ENCODE peak calls at places on chromosomes 4 and X, in seven cellular contexts. One of them, this sample, is unnamed.

GRCh38 chr4:114191496-114191895 is 212.0 kb upstream of the ARSJ start:
- DNase-seq in breast epithelium: no peak
- DNase-seq in progenitor cell of endocrine pancreas: no peak
- DNase-seq in neural crest cell: no peak
- DNase-seq in lung: no peak
- DNase-seq in psoas muscle: no peak
- DNase-seq in endothelial cell: no peak
- DNase-seq in this sample: no peak

GRCh38 chr4:76212851-76213414 is 691 bp downstream of the SCARB2 start:
- DNase-seq in progenitor cell of endocrine pancreas: no peak
- DNase-seq in breast epithelium: no peak
- DNase-seq in endothelial cell: no peak
- DNase-seq in psoas muscle: no peak
- DNase-seq in lung: no peak
- DNase-seq in neural crest cell: no peak
- DNase-seq in this sample: peak

GRCh38 chrX:40132751-40133150 is 35.0 kb upstream of the BCOR start:
- DNase-seq in progenitor cell of endocrine pancreas: no peak
- DNase-seq in breast epithelium: no peak
- DNase-seq in psoas muscle: peak
- DNase-seq in neural crest cell: no peak
- DNase-seq in lung: peak
- DNase-seq in endothelial cell: no peak
- DNase-seq in this sample: peak

GRCh38 chrX:117985241-117985640 is 131.4 kb downstream of the KLHL13 start:
- DNase-seq in neural crest cell: no peak
- DNase-seq in psoas muscle: no peak
- DNase-seq in progenitor cell of endocrine pancreas: no peak
- DNase-seq in breast epithelium: no peak
- DNase-seq in endothelial cell: peak
- DNase-seq in lung: no peak
- DNase-seq in this sample: peak

GRCh38 chr4:10160280-10160856 is 43.8 kb upstream of the WDR1 start:
- DNase-seq in lung: no peak
- DNase-seq in neural crest cell: no peak
- DNase-seq in breast epithelium: no peak
- DNase-seq in progenitor cell of endocrine pancreas: no peak
- DNase-seq in psoas muscle: no peak
- DNase-seq in endothelial cell: peak
- DNase-seq in this sample: peak

GRCh38 chr4:21992330-21992729 is 43.8 kb upstream of the KCNIP4 start:
- DNase-seq in endothelial cell: no peak
- DNase-seq in lung: no peak
- DNase-seq in psoas muscle: no peak
- DNase-seq in breast epithelium: no peak
- DNase-seq in progenitor cell of endocrine pancreas: no peak
- DNase-seq in neural crest cell: no peak
- DNase-seq in this sample: no peak

GRCh38 chr4:113582737-113583136 is 178.8 kb downstream of the CAMK2D start:
- DNase-seq in endothelial cell: no peak
- DNase-seq in psoas muscle: no peak
- DNase-seq in neural crest cell: no peak
- DNase-seq in breast epithelium: no peak
- DNase-seq in lung: no peak
- DNase-seq in progenitor cell of endocrine pancreas: no peak
- DNase-seq in this sample: no peak

GRCh38 chrX:115958687-115959359 is 211.7 kb upstream of the AGTR2 start:
- DNase-seq in lung: no peak
- DNase-seq in progenitor cell of endocrine pancreas: no peak
- DNase-seq in neural crest cell: no peak
- DNase-seq in endothelial cell: no peak
- DNase-seq in psoas muscle: no peak
- DNase-seq in breast epithelium: no peak
- DNase-seq in this sample: peak

GRCh38 chr4:3857316-3857926 is 91.2 kb downstream of the ADRA2C start:
- DNase-seq in endothelial cell: no peak
- DNase-seq in lung: no peak
- DNase-seq in breast epithelium: no peak
- DNase-seq in progenitor cell of endocrine pancreas: no peak
- DNase-seq in psoas muscle: no peak
- DNase-seq in neural crest cell: no peak
- DNase-seq in this sample: no peak

GRCh38 chrX:135740683-135741149 is 27.3 kb downstream of the CT45A3 start:
- DNase-seq in breast epithelium: no peak
- DNase-seq in endothelial cell: peak
- DNase-seq in psoas muscle: no peak
- DNase-seq in lung: no peak
- DNase-seq in neural crest cell: peak
- DNase-seq in progenitor cell of endocrine pancreas: no peak
- DNase-seq in this sample: no peak

GRCh38 chrX:123217077-123217476 is 33.0 kb downstream of the GRIA3 start:
- DNase-seq in breast epithelium: no peak
- DNase-seq in neural crest cell: no peak
- DNase-seq in psoas muscle: peak
- DNase-seq in endothelial cell: no peak
- DNase-seq in progenitor cell of endocrine pancreas: no peak
- DNase-seq in lung: no peak
- DNase-seq in this sample: peak

GRCh38 chrX:346034-346813 is 27.6 kb upstream of the GTPBP6 start:
- DNase-seq in lung: no peak
- DNase-seq in neural crest cell: no peak
- DNase-seq in breast epithelium: no peak
- DNase-seq in progenitor cell of endocrine pancreas: no peak
- DNase-seq in endothelial cell: no peak
- DNase-seq in psoas muscle: no peak
- DNase-seq in this sample: no peak
- TF ChIP-seq CTCF in lung: no peak
- TF ChIP-seq CTCF in neural crest cell: no peak
- TF ChIP-seq CTCF in breast epithelium: no peak
- TF ChIP-seq CTCF in progenitor cell of endocrine pancreas: no peak
- TF ChIP-seq CTCF in endothelial cell: no peak
- TF ChIP-seq CTCF in psoas muscle: no peak
- TF ChIP-seq CTCF in this sample: no peak

GRCh38 chr4:47836655-47837581 is 949 bp downstream of the CORIN start:
- DNase-seq in psoas muscle: peak
- DNase-seq in lung: peak
- DNase-seq in progenitor cell of endocrine pancreas: peak
- DNase-seq in breast epithelium: peak
- DNase-seq in neural crest cell: peak
- DNase-seq in endothelial cell: peak
- DNase-seq in this sample: peak
- TF ChIP-seq CTCF in psoas muscle: peak
- TF ChIP-seq CTCF in lung: peak
- TF ChIP-seq CTCF in progenitor cell of endocrine pancreas: peak
- TF ChIP-seq CTCF in breast epithelium: no peak
- TF ChIP-seq CTCF in neural crest cell: peak
- TF ChIP-seq CTCF in endothelial cell: peak
- TF ChIP-seq CTCF in this sample: peak

GRCh38 chr4:186481998-186482790 is 73.2 kb downstream of the MTNR1A start:
- DNase-seq in progenitor cell of endocrine pancreas: no peak
- DNase-seq in endothelial cell: no peak
- DNase-seq in lung: no peak
- DNase-seq in psoas muscle: no peak
- DNase-seq in neural crest cell: no peak
- DNase-seq in breast epithelium: no peak
- DNase-seq in this sample: no peak

GRCh38 chr4:186487726-186488125 is 67.6 kb downstream of the MTNR1A start:
- DNase-seq in endothelial cell: no peak
- DNase-seq in psoas muscle: no peak
- DNase-seq in progenitor cell of endocrine pancreas: no peak
- DNase-seq in breast epithelium: no peak
- DNase-seq in lung: no peak
- DNase-seq in neural crest cell: no peak
- DNase-seq in this sample: no peak

GRCh38 chr4:186486172-186486571 is 69.2 kb downstream of the MTNR1A start:
- DNase-seq in neural crest cell: peak
- DNase-seq in endothelial cell: no peak
- DNase-seq in psoas muscle: no peak
- DNase-seq in progenitor cell of endocrine pancreas: no peak
- DNase-seq in lung: no peak
- DNase-seq in breast epithelium: no peak
- DNase-seq in this sample: no peak

GRCh38 chr4:186483656-186484055 is 71.7 kb downstream of the MTNR1A start:
- DNase-seq in endothelial cell: no peak
- DNase-seq in lung: no peak
- DNase-seq in psoas muscle: no peak
- DNase-seq in breast epithelium: no peak
- DNase-seq in neural crest cell: no peak
- DNase-seq in progenitor cell of endocrine pancreas: no peak
- DNase-seq in this sample: no peak

GRCh38 chr4:186485621-186486062 is 69.7 kb downstream of the MTNR1A start:
- DNase-seq in psoas muscle: no peak
- DNase-seq in lung: no peak
- DNase-seq in progenitor cell of endocrine pancreas: no peak
- DNase-seq in breast epithelium: no peak
- DNase-seq in endothelial cell: peak
- DNase-seq in neural crest cell: peak
- DNase-seq in this sample: no peak
- TF ChIP-seq CTCF in psoas muscle: no peak
- TF ChIP-seq CTCF in lung: no peak
- TF ChIP-seq CTCF in progenitor cell of endocrine pancreas: no peak
- TF ChIP-seq CTCF in breast epithelium: no peak
- TF ChIP-seq CTCF in endothelial cell: no peak
- TF ChIP-seq CTCF in neural crest cell: no peak
- TF ChIP-seq CTCF in this sample: no peak

GRCh38 chrX:13008851-13009250 is 33.9 kb downstream of the TMSB4X start:
- DNase-seq in breast epithelium: no peak
- DNase-seq in neural crest cell: no peak
- DNase-seq in progenitor cell of endocrine pancreas: no peak
- DNase-seq in endothelial cell: no peak
- DNase-seq in psoas muscle: no peak
- DNase-seq in lung: no peak
- DNase-seq in this sample: no peak
- TF ChIP-seq CTCF in breast epithelium: no peak
- TF ChIP-seq CTCF in neural crest cell: no peak
- TF ChIP-seq CTCF in progenitor cell of endocrine pancreas: no peak
- TF ChIP-seq CTCF in endothelial cell: no peak
- TF ChIP-seq CTCF in psoas muscle: no peak
- TF ChIP-seq CTCF in lung: no peak
- TF ChIP-seq CTCF in this sample: no peak

DNA sequence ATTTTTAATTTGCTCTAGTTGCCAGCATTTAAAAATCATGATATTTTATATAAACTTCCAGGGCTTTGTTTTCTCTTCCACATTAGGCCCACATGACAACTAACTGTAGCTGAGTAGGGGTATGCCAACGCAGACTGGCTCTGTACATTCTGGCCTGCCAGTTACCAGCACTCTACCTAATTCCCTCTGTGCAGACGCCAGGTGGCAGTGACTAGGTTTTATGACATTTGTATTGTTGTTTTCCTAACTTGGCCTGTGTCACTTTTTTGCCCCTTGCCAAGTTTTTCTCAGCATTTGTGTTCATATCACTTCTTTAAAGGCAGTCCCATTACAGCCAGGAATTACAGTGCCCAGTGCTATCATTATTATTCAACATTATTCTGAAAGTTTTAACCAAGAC is 347.5 kb downstream of the NKX6-1 start:
- DNase-seq in progenitor cell of endocrine pancreas: no peak
- DNase-seq in breast epithelium: no peak
- DNase-seq in neural crest cell: no peak
- DNase-seq in psoas muscle: no peak
- DNase-seq in lung: no peak
- DNase-seq in endothelial cell: no peak
- DNase-seq in this sample: no peak
- TF ChIP-seq CTCF in progenitor cell of endocrine pancreas: no peak
- TF ChIP-seq CTCF in breast epithelium: no peak
- TF ChIP-seq CTCF in neural crest cell: no peak
- TF ChIP-seq CTCF in psoas muscle: no peak
- TF ChIP-seq CTCF in lung: no peak
- TF ChIP-seq CTCF in endothelial cell: no peak
- TF ChIP-seq CTCF in this sample: no peak

GRCh38 chr4:67546971-67547370 is 1.7 kb upstream of the CENPC start:
- DNase-seq in progenitor cell of endocrine pancreas: no peak
- DNase-seq in neural crest cell: no peak
- DNase-seq in endothelial cell: no peak
- DNase-seq in breast epithelium: no peak
- DNase-seq in psoas muscle: no peak
- DNase-seq in lung: no peak
- DNase-seq in this sample: no peak

GRCh38 chr4:67545996-67546356 is 673 bp upstream of the CENPC start:
- DNase-seq in psoas muscle: no peak
- DNase-seq in lung: no peak
- DNase-seq in progenitor cell of endocrine pancreas: no peak
- DNase-seq in breast epithelium: no peak
- DNase-seq in endothelial cell: no peak
- DNase-seq in neural crest cell: no peak
- DNase-seq in this sample: no peak

GRCh38 chr4:67545199-67545995 is at the start of gene CENPC:
- DNase-seq in lung: peak
- DNase-seq in psoas muscle: peak
- DNase-seq in endothelial cell: peak
- DNase-seq in breast epithelium: peak
- DNase-seq in neural crest cell: peak
- DNase-seq in progenitor cell of endocrine pancreas: peak
- DNase-seq in this sample: peak

GRCh38 chr4:67550491-67551256 is 5.4 kb upstream of the CENPC start:
- DNase-seq in breast epithelium: no peak
- DNase-seq in neural crest cell: no peak
- DNase-seq in progenitor cell of endocrine pancreas: no peak
- DNase-seq in lung: no peak
- DNase-seq in psoas muscle: no peak
- DNase-seq in endothelial cell: no peak
- DNase-seq in this sample: no peak

DNA sequence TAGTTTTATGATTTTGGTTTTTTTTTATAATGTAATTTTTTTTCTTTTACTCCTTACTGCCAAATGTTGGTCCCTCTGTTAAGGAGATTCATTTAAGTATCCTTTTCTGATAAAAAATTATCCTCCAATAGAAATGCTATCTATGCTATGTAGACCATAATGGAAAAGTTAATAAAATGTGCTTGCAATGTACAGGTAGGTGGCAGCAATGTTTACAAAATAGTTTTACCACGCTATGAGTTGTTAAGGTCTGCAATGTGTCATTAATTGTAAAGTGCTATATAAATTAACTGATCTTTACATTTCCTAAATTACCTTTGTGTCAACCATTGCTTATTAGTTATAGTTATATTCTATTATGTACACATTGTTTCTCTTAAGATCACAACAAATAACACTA is 3.8 kb upstream of the CENPC start:
- DNase-seq in lung: no peak
- DNase-seq in neural crest cell: no peak
- DNase-seq in psoas muscle: no peak
- DNase-seq in endothelial cell: no peak
- DNase-seq in breast epithelium: no peak
- DNase-seq in progenitor cell of endocrine pancreas: no peak
- DNase-seq in this sample: peak
- TF ChIP-seq CTCF in lung: peak
- TF ChIP-seq CTCF in neural crest cell: peak
- TF ChIP-seq CTCF in psoas muscle: no peak
- TF ChIP-seq CTCF in endothelial cell: no peak
- TF ChIP-seq CTCF in breast epithelium: no peak
- TF ChIP-seq CTCF in progenitor cell of endocrine pancreas: peak
- TF ChIP-seq CTCF in this sample: peak